ENCODE peak calls at places on chromosome 13, in seven cellular contexts. B, L, O, K, Y, D and I are unnamed samples.

GRCh38 chr13:105121221-105121620 is 1414.2 kb downstream of the EFNB2 start:
- DNase-seq in B (no peak), L (no peak), O (no peak), K (no peak), Y (no peak), D (no peak), I (no peak)

GRCh38 chr13:46721054-46721453 is 75.9 kb downstream of the ESD start:
- DNase-seq in B (no peak), L (peak), O (no peak), K (peak), Y (peak), D (no peak), I (peak)

GRCh38 chr13:19685034-19685433 is 51.6 kb downstream of the MPHOSPH8 start:
- DNase-seq in B (no peak), L (no peak), O (no peak), K (no peak), Y (no peak), D (no peak), I (no peak)

GRCh38 chr13:80473695-80474094 is 132.8 kb upstream of the SPRY2 start:
- DNase-seq in B (no peak), L (no peak), O (no peak), K (no peak), Y (no peak), D (no peak), I (no peak)

GRCh38 chr13:93690139-93690538 is 463.5 kb downstream of the GPC6 start:
- DNase-seq in B (no peak), L (no peak), O (no peak), K (no peak), Y (no peak), D (no peak), I (peak)

GRCh38 chr13:83730674-83731073 is 151.6 kb downstream of the SLITRK1 start:
- DNase-seq in B (no peak), L (no peak), O (no peak), K (no peak), Y (no peak), D (no peak), I (no peak)

GRCh38 chr13:28117689-28118377 is 17.5 kb upstream of the FLT3 start:
- DNase-seq in B (no peak), L (no peak), O (no peak), K (no peak), Y (peak), D (no peak), I (no peak)

GRCh38 chr13:77338961-77339401 is 12.1 kb upstream of the MYCBP2 start:
- DNase-seq in B (peak), L (no peak), O (no peak), K (no peak), Y (no peak), D (no peak), I (no peak)

GRCh38 chr13:101205408-101205807 is 210.9 kb downstream of the NALCN start:
- DNase-seq in B (no peak), L (no peak), O (no peak), K (no peak), Y (no peak), D (no peak), I (no peak)

GRCh38 chr13:27172495-27172842 is 858 bp upstream of the USP12 start:
- DNase-seq in B (no peak), L (no peak), O (peak), K (no peak), Y (no peak), D (no peak), I (no peak)

GRCh38 chr13:101231751-101232428 is 184.4 kb downstream of the NALCN start:
- DNase-seq in B (no peak), L (no peak), O (no peak), K (no peak), Y (no peak), D (no peak), I (no peak)

GRCh38 chr13:101727118-101727517 is 274.6 kb downstream of the ITGBL1 start:
- DNase-seq in B (no peak), L (no peak), O (no peak), K (no peak), Y (no peak), D (no peak), I (no peak)

GRCh38 chr13:49062297-49062896 is 86.7 kb downstream of the FNDC3A start:
- DNase-seq in B (no peak), L (no peak), O (no peak), K (no peak), Y (no peak), D (no peak), I (no peak)

GRCh38 chr13:30493670-30494381 is 28.1 kb upstream of the HMGB1 start:
- DNase-seq in B (no peak), L (no peak), O (no peak), K (no peak), Y (no peak), D (no peak), I (no peak)

GRCh38 chr13:101149735-101150380 is 266.4 kb downstream of the NALCN start:
- DNase-seq in B (no peak), L (peak), O (no peak), K (no peak), Y (no peak), D (no peak), I (peak)

GRCh38 chr13:93289047-93289446 is 62.4 kb downstream of the GPC6 start:
- DNase-seq in B (no peak), L (no peak), O (no peak), K (no peak), Y (no peak), D (no peak), I (no peak)

GRCh38 chr13:60230593-60230992 is 66.9 kb upstream of the DIAPH3 start:
- DNase-seq in B (no peak), L (no peak), O (no peak), K (no peak), Y (no peak), D (no peak), I (no peak)

GRCh38 chr13:89541091-89542030 is 1806.1 kb upstream of the MIR17HG start:
- DNase-seq in B (no peak), L (no peak), O (no peak), K (no peak), Y (no peak), D (no peak), I (no peak)

DNA sequence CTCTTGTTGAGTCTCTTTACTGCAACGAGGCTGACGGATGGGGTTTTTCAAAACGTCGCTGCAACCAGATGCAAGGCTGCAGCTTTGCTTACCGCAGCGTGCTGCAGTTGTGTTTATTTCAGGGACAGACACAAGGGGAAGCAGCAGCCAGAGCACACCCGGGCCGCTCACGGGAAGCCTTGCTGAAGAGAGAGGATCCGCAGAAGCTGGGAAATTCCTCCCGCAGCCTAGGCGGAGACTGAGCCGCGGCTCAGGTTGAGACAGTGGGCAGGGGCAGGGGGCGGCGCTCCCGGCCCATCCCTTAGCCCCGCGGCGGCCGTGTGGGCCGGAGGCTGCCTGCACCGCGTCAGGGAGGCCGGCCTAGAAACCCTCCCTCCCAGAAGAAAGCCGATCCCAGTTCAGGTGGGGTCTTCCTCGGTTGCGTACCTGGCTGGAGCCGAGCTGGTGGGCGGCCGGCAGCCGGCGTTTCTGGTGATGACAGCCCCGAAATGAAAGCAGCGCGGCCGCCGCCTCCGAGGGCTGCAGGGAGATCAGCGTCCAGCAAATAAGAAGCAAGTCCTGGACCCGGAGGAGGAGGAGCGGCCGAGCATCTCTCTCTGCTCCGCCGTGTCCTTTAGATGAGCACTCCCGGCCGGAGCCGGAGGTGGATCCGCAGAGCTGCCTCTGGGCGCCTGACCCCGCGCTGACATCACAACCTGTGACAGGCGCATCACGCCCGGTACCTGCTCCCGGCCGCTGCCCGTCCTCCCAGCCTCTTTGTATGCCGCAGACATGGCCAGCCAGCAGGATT is at the start of gene FRY:
- DNase-seq in B (peak), L (peak), O (peak), K (peak), Y (peak), D (peak), I (peak)
- TF ChIP-seq CTCF in B (no peak), L (no peak), O (peak), K (no peak), Y (peak), D (no peak), I (no peak)

GRCh38 chr13:110548891-110549794 is 12.4 kb downstream of the RAB20 start:
- DNase-seq in B (no peak), L (no peak), O (no peak), K (no peak), Y (no peak), D (no peak), I (no peak)
- TF ChIP-seq CTCF in B (no peak), L (no peak), O (no peak), K (no peak), Y (no peak), D (no peak), I (no peak)

GRCh38 chr13:108929532-108929931 is 300.1 kb downstream of the MYO16 start:
- DNase-seq in B (no peak), L (no peak), O (no peak), K (no peak), Y (no peak), D (no peak), I (no peak)
- TF ChIP-seq CTCF in B (no peak), L (no peak), O (no peak), K (no peak), Y (no peak), D (no peak), I (no peak)

GRCh38 chr13:78658630-78659449 is at the start of gene OBI1:
- DNase-seq in B (peak), L (peak), O (peak), K (peak), Y (peak), D (peak), I (peak)

GRCh38 chr13:78662467-78662866 is 3.5 kb upstream of the OBI1 start:
- DNase-seq in B (no peak), L (no peak), O (no peak), K (peak), Y (no peak), D (no peak), I (no peak)

GRCh38 chr13:78657699-78658629 is 991 bp downstream of the OBI1 start:
- DNase-seq in B (no peak), L (no peak), O (no peak), K (peak), Y (no peak), D (no peak), I (no peak)

GRCh38 chr13:78659450-78660110 is 625 bp upstream of the OBI1 start:
- DNase-seq in B (no peak), L (no peak), O (no peak), K (no peak), Y (no peak), D (no peak), I (no peak)

DNA sequence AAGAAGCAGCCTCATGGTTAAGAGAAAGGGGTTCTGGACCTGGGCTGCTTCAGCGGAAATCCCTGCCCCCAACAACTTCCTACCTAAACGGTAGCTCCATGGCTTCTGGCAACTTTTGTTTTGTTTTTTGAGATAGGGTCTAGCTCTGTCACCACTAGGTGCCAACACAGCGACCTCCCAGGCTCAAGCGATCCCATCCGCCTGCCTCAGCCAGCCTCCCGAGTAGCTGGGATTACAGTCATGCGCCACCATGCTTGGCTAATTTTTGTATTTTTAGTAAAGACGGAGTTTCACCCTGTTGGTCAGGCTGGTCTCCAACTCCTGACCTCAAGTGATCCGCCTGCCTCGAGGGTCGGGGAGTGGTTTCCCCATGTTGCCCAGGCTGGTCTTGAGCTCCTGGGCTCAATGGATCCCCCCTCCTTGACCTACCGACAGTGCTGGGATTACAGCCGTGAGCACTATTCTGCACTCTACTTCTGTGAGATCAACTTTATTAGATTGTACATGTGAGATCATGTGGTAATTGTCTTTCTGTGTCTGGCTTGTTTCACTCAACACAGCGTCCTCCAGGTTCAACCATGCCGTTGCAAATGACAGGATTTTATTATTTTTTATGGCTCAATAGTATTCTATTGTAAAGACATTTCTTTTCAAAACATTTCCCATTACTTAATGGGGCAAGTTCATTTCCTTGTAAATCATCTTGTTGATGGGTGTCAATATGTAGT is 1.3 kb upstream of the OBI1 start:
- DNase-seq in B (no peak), L (no peak), O (no peak), K (peak), Y (peak), D (no peak), I (no peak)
- TF ChIP-seq CTCF in B (no peak), L (no peak), O (no peak), K (no peak), Y (no peak), D (no peak), I (no peak)

GRCh38 chr13:56752630-56753029 is 388.1 kb upstream of the PRR20A start:
- DNase-seq in B (no peak), L (no peak), O (no peak), K (no peak), Y (no peak), D (no peak), I (no peak)

DNA sequence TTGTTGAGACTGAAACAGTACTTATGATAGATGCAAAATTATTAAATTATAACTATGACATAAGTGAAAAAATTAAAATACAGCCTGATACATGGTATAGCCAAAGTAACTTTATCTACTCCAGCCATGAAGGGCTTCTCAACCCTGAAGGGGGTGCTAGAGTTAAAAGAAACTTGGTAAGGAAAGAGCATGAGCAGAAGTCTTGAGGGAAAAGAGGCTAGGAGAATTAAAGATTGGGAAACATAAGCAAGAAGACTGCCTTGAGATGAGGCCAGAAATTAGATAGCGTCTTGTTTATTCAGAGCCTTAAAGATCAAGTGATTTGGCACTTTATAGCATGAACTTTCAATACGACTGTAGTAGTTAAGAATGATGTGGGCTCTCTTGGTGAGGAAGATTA is 385.5 kb upstream of the PRR20A start:
- DNase-seq in B (no peak), L (no peak), O (no peak), K (no peak), Y (no peak), D (no peak), I (no peak)
- TF ChIP-seq CTCF in B (no peak), L (peak), O (no peak), K (no peak), Y (no peak), D (no peak), I (peak)

GRCh38 chr13:22196777-22197176 is 525.9 kb downstream of the FGF9 start:
- DNase-seq in B (no peak), L (no peak), O (no peak), K (no peak), Y (no peak), D (no peak), I (no peak)
- TF ChIP-seq CTCF in B (no peak), L (no peak), O (no peak), K (no peak), Y (no peak), D (no peak), I (no peak)

GRCh38 chr13:65971541-65971940 is 1258.6 kb downstream of the PCDH9 start:
- DNase-seq in B (no peak), L (no peak), O (no peak), K (no peak), Y (no peak), D (no peak), I (no peak)

GRCh38 chr13:65964672-65965071 is 1265.5 kb downstream of the PCDH9 start:
- DNase-seq in B (no peak), L (no peak), O (no peak), K (no peak), Y (no peak), D (no peak), I (no peak)

GRCh38 chr13:65965496-65965895 is 1264.6 kb downstream of the PCDH9 start:
- DNase-seq in B (no peak), L (no peak), O (no peak), K (no peak), Y (no peak), D (no peak), I (no peak)

DNA sequence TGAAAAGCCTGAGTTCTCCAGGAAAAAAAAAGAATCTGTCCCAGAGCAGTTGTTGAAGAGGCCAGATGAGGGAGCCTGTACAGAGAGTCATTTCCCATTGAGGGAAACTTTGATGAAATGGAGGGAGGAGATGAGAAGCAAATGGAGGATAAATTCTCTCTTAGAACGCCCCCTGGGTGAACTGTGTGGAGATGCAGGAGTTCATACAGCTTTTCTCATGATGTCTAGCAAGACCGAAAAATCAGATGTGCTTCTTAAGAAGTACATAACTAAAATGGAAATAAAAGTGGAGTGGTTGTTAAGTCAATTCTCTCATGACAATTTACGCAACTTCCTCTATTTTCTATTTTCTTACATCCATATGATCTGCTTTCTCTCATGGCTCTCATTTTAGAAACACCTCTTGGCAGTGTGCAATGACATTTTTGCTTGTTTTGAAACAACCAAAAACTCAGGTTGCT is 1263.1 kb downstream of the PCDH9 start:
- DNase-seq in B (no peak), L (no peak), O (no peak), K (no peak), Y (no peak), D (no peak), I (no peak)
- TF ChIP-seq CTCF in B (no peak), L (peak), O (no peak), K (no peak), Y (no peak), D (no peak), I (peak)